ENCODE peak calls at places on chromosome 7, in eight cellular contexts. H, F, U, W, R, C, N and Y are unnamed samples.

GRCh38 chr7:24737281-24737680 is 20.0 kb downstream of the GSDME start:
- DNase-seq in H (no peak), F (no peak), U (no peak), W (no peak), R (no peak), C (no peak), N (no peak), Y (no peak)

GRCh38 chr7:24381919-24382505 is 98.0 kb downstream of the NPY start:
- DNase-seq in H (peak; percentile 28), F (no peak), U (no peak), W (no peak), R (no peak), C (peak; percentile 90), N (no peak), Y (no peak)

GRCh38 chr7:154865984-154866685 is 136.8 kb downstream of the PAXIP1 start:
- DNase-seq in H (no peak), F (no peak), U (no peak), W (no peak), R (no peak), C (no peak), N (peak; percentile 29), Y (peak; percentile 63)

GRCh38 chr7:44158060-44158872 is 17.1 kb upstream of the MYL7 start:
- DNase-seq in H (no peak), F (no peak), U (no peak), W (no peak), R (no peak), C (no peak), N (peak; percentile 60), Y (peak; percentile 74)

GRCh38 chr7:129774359-129774758 is 162.8 kb downstream of the NRF1 start:
- DNase-seq in H (no peak), F (no peak), U (no peak), W (no peak), R (no peak), C (peak; percentile 58), N (no peak), Y (no peak)

GRCh38 chr7:142303650-142304049 is 45.8 kb upstream of the PRSS58 start:
- DNase-seq in H (peak; percentile 55), F (peak; percentile 6), U (no peak), W (no peak), R (no peak), C (no peak), N (no peak), Y (no peak)

GRCh38 chr7:147775564-147775963 is 815.0 kb upstream of the C7orf33 start:
- DNase-seq in H (no peak), F (no peak), U (no peak), W (no peak), R (peak; percentile 6), C (no peak), N (no peak), Y (no peak)

GRCh38 chr7:118185163-118185860 is 1.3 kb downstream of the LSM8 start:
- DNase-seq in H (peak; percentile 22), F (no peak), U (no peak), W (no peak), R (no peak), C (no peak), N (no peak), Y (no peak)

GRCh38 chr7:55552320-55553086 is 19.8 kb downstream of the VOPP1 start:
- DNase-seq in H (peak; percentile 98), F (peak; percentile 43), U (no peak), W (no peak), R (no peak), C (no peak), N (peak; percentile 74), Y (no peak)

GRCh38 chr7:115135769-115136410 is 214.0 kb downstream of the MDFIC start:
- DNase-seq in H (peak; percentile 78), F (no peak), U (no peak), W (no peak), R (no peak), C (no peak), N (no peak), Y (no peak)

GRCh38 chr7:127107601-127108007 is 145.1 kb downstream of the GRM8 start:
- DNase-seq in H (peak; percentile 90), F (peak; percentile 31), U (peak; percentile 39), W (peak; percentile 5), R (no peak), C (peak; percentile 14), N (no peak), Y (no peak)

GRCh38 chr7:32586291-32587221 is 91.3 kb downstream of the AVL9 start:
- DNase-seq in H (no peak), F (no peak), U (no peak), W (no peak), R (no peak), C (no peak), N (no peak), Y (no peak)

GRCh38 chr7:66558660-66559465 is 69.8 kb upstream of the KCTD7 start:
- DNase-seq in H (no peak), F (peak; percentile 40), U (no peak), W (no peak), R (no peak), C (no peak), N (no peak), Y (no peak)

GRCh38 chr7:142808461-142808801 is 37.7 kb downstream of the PRSS2 start:
- DNase-seq in H (no peak), F (no peak), U (no peak), W (no peak), R (no peak), C (no peak), N (no peak), Y (no peak)

GRCh38 chr7:130222-130572 is 62.2 kb upstream of the FAM20C start:
- DNase-seq in H (no peak), F (no peak), U (no peak), W (no peak), R (no peak), C (no peak), N (no peak), Y (no peak)